ENCODE peak calls at places on chromosomes 6 and 20, in ten cellular contexts. One of them, this sample, is unnamed.

GRCh38 chr20:45229264-45230056 is 8.3 kb downstream of the SEMG2 start:
- DNase-seq in right cardiac atrium: peak; percentile 41
- DNase-seq in CD8-positive, alpha-beta memory T cell: no peak
- DNase-seq in pancreas: peak; percentile 55
- DNase-seq in heart right ventricle: peak; percentile 13
- DNase-seq in adrenal gland: no peak
- DNase-seq in tibial artery: no peak
- DNase-seq in left lung: peak; percentile 92
- DNase-seq in AG04450: no peak
- DNase-seq in heart left ventricle: no peak
- DNase-seq in this sample: no peak

GRCh38 chr6:63634630-63635029 is 972 bp upstream of the PHF3 start:
- DNase-seq in AG04450: no peak
- DNase-seq in left lung: no peak
- DNase-seq in adrenal gland: no peak
- DNase-seq in pancreas: no peak
- DNase-seq in heart right ventricle: no peak
- DNase-seq in heart left ventricle: no peak
- DNase-seq in right cardiac atrium: no peak
- DNase-seq in CD8-positive, alpha-beta memory T cell: no peak
- DNase-seq in tibial artery: no peak
- DNase-seq in this sample: no peak

GRCh38 chr20:36004045-36004444 is 35.7 kb downstream of the CNBD2 start:
- DNase-seq in AG04450: no peak
- DNase-seq in right cardiac atrium: no peak
- DNase-seq in heart right ventricle: no peak
- DNase-seq in tibial artery: no peak
- DNase-seq in pancreas: no peak
- DNase-seq in adrenal gland: no peak
- DNase-seq in CD8-positive, alpha-beta memory T cell: no peak
- DNase-seq in heart left ventricle: no peak
- DNase-seq in left lung: no peak
- DNase-seq in this sample: no peak

GRCh38 chr6:116314218-116314617 is 34.5 kb upstream of the TSPYL1 start:
- DNase-seq in tibial artery: no peak
- DNase-seq in left lung: no peak
- DNase-seq in AG04450: no peak
- DNase-seq in heart right ventricle: no peak
- DNase-seq in adrenal gland: no peak
- DNase-seq in right cardiac atrium: no peak
- DNase-seq in CD8-positive, alpha-beta memory T cell: no peak
- DNase-seq in pancreas: no peak
- DNase-seq in heart left ventricle: no peak
- DNase-seq in this sample: no peak

GRCh38 chr6:166904101-166904746 is 52.1 kb downstream of the RNASET2 start:
- DNase-seq in right cardiac atrium: peak; percentile 65
- DNase-seq in left lung: peak; percentile 65
- DNase-seq in adrenal gland: no peak
- DNase-seq in heart right ventricle: no peak
- DNase-seq in tibial artery: no peak
- DNase-seq in CD8-positive, alpha-beta memory T cell: no peak
- DNase-seq in pancreas: no peak
- DNase-seq in AG04450: no peak
- DNase-seq in heart left ventricle: no peak
- DNase-seq in this sample: no peak

GRCh38 chr6:22320750-22321149 is 23.9 kb upstream of the PRL start:
- DNase-seq in left lung: no peak
- DNase-seq in adrenal gland: no peak
- DNase-seq in AG04450: peak; percentile 76
- DNase-seq in pancreas: no peak
- DNase-seq in heart left ventricle: no peak
- DNase-seq in heart right ventricle: no peak
- DNase-seq in right cardiac atrium: no peak
- DNase-seq in CD8-positive, alpha-beta memory T cell: no peak
- DNase-seq in tibial artery: no peak
- DNase-seq in this sample: no peak

GRCh38 chr6:16331328-16332174 is 93.2 kb downstream of the GMPR start:
- DNase-seq in right cardiac atrium: peak; percentile 84
- DNase-seq in adrenal gland: peak; percentile 78
- DNase-seq in heart right ventricle: peak; percentile 71
- DNase-seq in CD8-positive, alpha-beta memory T cell: peak; percentile 52
- DNase-seq in left lung: peak; percentile 90
- DNase-seq in pancreas: peak; percentile 49
- DNase-seq in heart left ventricle: peak; percentile 69
- DNase-seq in tibial artery: peak; percentile 56
- DNase-seq in AG04450: no peak
- DNase-seq in this sample: peak; percentile 74

GRCh38 chr6:36841756-36842155 is 2.5 kb upstream of the CPNE5 start:
- DNase-seq in AG04450: no peak
- DNase-seq in pancreas: no peak
- DNase-seq in adrenal gland: no peak
- DNase-seq in tibial artery: no peak
- DNase-seq in heart left ventricle: no peak
- DNase-seq in CD8-positive, alpha-beta memory T cell: no peak
- DNase-seq in right cardiac atrium: no peak
- DNase-seq in left lung: no peak
- DNase-seq in heart right ventricle: no peak
- DNase-seq in this sample: no peak

GRCh38 chr6:150599199-150600002 is at the start of gene PLEKHG1:
- DNase-seq in tibial artery: peak; percentile 67
- DNase-seq in right cardiac atrium: peak; percentile 92
- DNase-seq in pancreas: peak; percentile 53
- DNase-seq in CD8-positive, alpha-beta memory T cell: peak; percentile 46
- DNase-seq in AG04450: no peak
- DNase-seq in adrenal gland: peak; percentile 71
- DNase-seq in heart left ventricle: peak; percentile 84
- DNase-seq in heart right ventricle: peak; percentile 82
- DNase-seq in left lung: peak; percentile 95
- DNase-seq in this sample: peak; percentile 80

GRCh38 chr6:44661221-44661609 is 273.7 kb downstream of the CDC5L start:
- DNase-seq in AG04450: no peak
- DNase-seq in right cardiac atrium: no peak
- DNase-seq in heart right ventricle: no peak
- DNase-seq in pancreas: no peak
- DNase-seq in left lung: no peak
- DNase-seq in heart left ventricle: no peak
- DNase-seq in adrenal gland: no peak
- DNase-seq in CD8-positive, alpha-beta memory T cell: no peak
- DNase-seq in tibial artery: no peak
- DNase-seq in this sample: no peak

GRCh38 chr6:158383542-158383941 is 71.3 kb downstream of the TULP4 start:
- DNase-seq in right cardiac atrium: no peak
- DNase-seq in heart right ventricle: no peak
- DNase-seq in heart left ventricle: no peak
- DNase-seq in adrenal gland: no peak
- DNase-seq in tibial artery: no peak
- DNase-seq in left lung: no peak
- DNase-seq in pancreas: no peak
- DNase-seq in AG04450: no peak
- DNase-seq in CD8-positive, alpha-beta memory T cell: no peak
- DNase-seq in this sample: no peak

GRCh38 chr6:127522714-127523113 is 3.6 kb upstream of the MTCL3 start:
- DNase-seq in right cardiac atrium: no peak
- DNase-seq in tibial artery: no peak
- DNase-seq in CD8-positive, alpha-beta memory T cell: no peak
- DNase-seq in pancreas: no peak
- DNase-seq in heart right ventricle: no peak
- DNase-seq in AG04450: no peak
- DNase-seq in adrenal gland: no peak
- DNase-seq in left lung: no peak
- DNase-seq in heart left ventricle: no peak
- DNase-seq in this sample: no peak

GRCh38 chr6:169719117-169719516 is 5.2 kb downstream of the PHF10 start:
- DNase-seq in left lung: no peak
- DNase-seq in heart left ventricle: no peak
- DNase-seq in pancreas: no peak
- DNase-seq in heart right ventricle: no peak
- DNase-seq in AG04450: no peak
- DNase-seq in right cardiac atrium: no peak
- DNase-seq in CD8-positive, alpha-beta memory T cell: no peak
- DNase-seq in adrenal gland: no peak
- DNase-seq in tibial artery: no peak
- DNase-seq in this sample: no peak

GRCh38 chr20:53657732-53658131 is 64.1 kb upstream of the ZNF217 start:
- DNase-seq in heart right ventricle: no peak
- DNase-seq in right cardiac atrium: no peak
- DNase-seq in adrenal gland: no peak
- DNase-seq in tibial artery: no peak
- DNase-seq in pancreas: no peak
- DNase-seq in AG04450: no peak
- DNase-seq in CD8-positive, alpha-beta memory T cell: no peak
- DNase-seq in heart left ventricle: no peak
- DNase-seq in left lung: no peak
- DNase-seq in this sample: no peak

GRCh38 chr20:10674684-10675455 is 1.1 kb upstream of the JAG1 start:
- DNase-seq in pancreas: peak; percentile 84
- DNase-seq in AG04450: no peak
- DNase-seq in tibial artery: peak; percentile 82
- DNase-seq in left lung: peak; percentile 94
- DNase-seq in heart left ventricle: peak; percentile 83
- DNase-seq in heart right ventricle: peak; percentile 83
- DNase-seq in CD8-positive, alpha-beta memory T cell: no peak
- DNase-seq in adrenal gland: peak; percentile 76
- DNase-seq in right cardiac atrium: peak; percentile 94
- DNase-seq in this sample: peak; percentile 84

DNA sequence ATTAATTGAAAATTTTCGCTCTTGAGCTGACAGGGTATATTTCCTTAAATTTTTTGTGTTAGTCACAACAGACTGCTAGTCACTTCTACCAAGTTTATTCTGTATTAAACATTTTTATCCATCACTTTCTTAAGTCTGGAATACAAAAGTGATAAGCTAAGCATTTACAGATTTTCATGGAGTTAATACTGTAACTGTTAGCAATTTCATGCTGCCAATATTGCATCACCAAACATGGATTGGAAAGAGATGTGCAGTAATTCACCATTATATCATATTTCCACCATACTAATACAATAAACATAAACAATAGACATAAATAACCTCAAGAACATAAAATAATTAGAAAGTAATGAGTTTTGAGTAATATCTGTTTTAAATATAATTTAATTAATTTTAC is 854.0 kb upstream of the CITED2 start:
- DNase-seq in heart right ventricle: no peak
- DNase-seq in AG04450: no peak
- DNase-seq in pancreas: no peak
- DNase-seq in adrenal gland: no peak
- DNase-seq in left lung: no peak
- DNase-seq in right cardiac atrium: no peak
- DNase-seq in CD8-positive, alpha-beta memory T cell: no peak
- DNase-seq in tibial artery: no peak
- DNase-seq in heart left ventricle: no peak
- DNase-seq in this sample: no peak
- H3K9me3 ChIP-seq in heart right ventricle: peaks cover 24% of the 10 kb centered on the region
- H3K9me3 ChIP-seq in AG04450: peaks cover 3% of the 10 kb centered on the region
- H3K9me3 ChIP-seq in pancreas: no peaks in the 10 kb centered on the region
- H3K9me3 ChIP-seq in adrenal gland: no peaks in the 10 kb centered on the region
- H3K9me3 ChIP-seq in left lung: peaks cover 14% of the 10 kb centered on the region
- H3K9me3 ChIP-seq in right cardiac atrium: no peaks in the 10 kb centered on the region
- H3K9me3 ChIP-seq in CD8-positive, alpha-beta memory T cell: no peaks in the 10 kb centered on the region
- H3K9me3 ChIP-seq in tibial artery: no peaks in the 10 kb centered on the region
- H3K9me3 ChIP-seq in heart left ventricle: no peaks in the 10 kb centered on the region
- H3K9me3 ChIP-seq in this sample: peaks cover 28% of the 10 kb centered on the region

DNA sequence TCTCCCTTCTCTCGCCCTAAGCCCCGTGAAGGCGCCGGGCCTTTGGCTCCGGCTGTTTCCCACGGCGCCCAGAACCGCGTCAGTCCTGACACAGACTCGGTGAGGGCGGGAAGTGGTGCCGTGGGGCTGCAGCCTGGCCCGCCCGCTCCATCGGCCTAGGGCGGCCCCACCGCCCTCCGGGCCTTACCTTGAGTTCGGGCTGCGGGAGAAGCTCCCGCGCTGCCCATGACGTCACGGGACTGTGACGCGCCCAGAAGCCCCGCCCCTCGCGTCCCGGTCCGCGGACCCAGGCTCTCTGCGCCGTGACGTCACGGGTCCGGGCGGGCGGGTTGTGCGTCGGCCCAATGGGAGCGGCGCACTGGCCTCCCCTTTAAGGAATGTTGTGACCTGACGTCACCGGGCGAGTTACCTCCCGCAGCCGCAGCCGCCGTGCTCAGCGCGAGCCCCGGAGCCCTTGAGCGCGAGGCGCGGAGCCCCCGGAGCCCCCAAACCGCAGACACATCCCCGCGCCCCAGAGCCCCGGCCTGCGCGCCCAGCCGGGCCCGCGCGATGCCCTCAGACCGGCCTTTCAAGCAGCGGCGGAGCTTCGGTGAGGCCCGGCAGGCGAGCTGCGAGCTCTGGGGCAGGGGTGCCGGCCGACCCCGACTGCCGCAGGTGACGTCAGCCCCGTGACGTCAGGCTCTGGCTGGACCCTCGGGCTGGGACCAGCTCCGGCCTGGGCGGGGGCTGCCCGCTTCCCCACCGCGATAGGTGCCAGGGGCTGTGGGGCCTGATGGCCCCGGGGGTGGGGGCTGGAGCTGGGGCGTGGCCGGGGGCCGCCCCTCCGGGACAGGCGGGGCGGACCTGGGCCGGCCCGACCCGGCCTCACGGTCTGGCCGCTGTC is at the start of gene MAP1LC3A:
- DNase-seq in left lung: peak; percentile 97
- DNase-seq in tibial artery: peak; percentile 94
- DNase-seq in heart left ventricle: peak; percentile 98
- DNase-seq in CD8-positive, alpha-beta memory T cell: peak; percentile 98
- DNase-seq in adrenal gland: peak; percentile 96
- DNase-seq in right cardiac atrium: peak; percentile 98
- DNase-seq in heart right ventricle: peak; percentile 97
- DNase-seq in AG04450: peak; percentile 88
- DNase-seq in pancreas: peak; percentile 88
- DNase-seq in this sample: peak; percentile 96
- H3K9me3 ChIP-seq in left lung: no peaks in the 10 kb centered on the region
- H3K9me3 ChIP-seq in tibial artery: no peaks in the 10 kb centered on the region
- H3K9me3 ChIP-seq in heart left ventricle: no peaks in the 10 kb centered on the region
- H3K9me3 ChIP-seq in CD8-positive, alpha-beta memory T cell: no peaks in the 10 kb centered on the region
- H3K9me3 ChIP-seq in adrenal gland: no peaks in the 10 kb centered on the region
- H3K9me3 ChIP-seq in right cardiac atrium: no peaks in the 10 kb centered on the region
- H3K9me3 ChIP-seq in heart right ventricle: no peaks in the 10 kb centered on the region
- H3K9me3 ChIP-seq in AG04450: no peaks in the 10 kb centered on the region
- H3K9me3 ChIP-seq in pancreas: no peaks in the 10 kb centered on the region
- H3K9me3 ChIP-seq in this sample: no peaks in the 10 kb centered on the region

GRCh38 chr20:55565374-55565773 is 439.9 kb downstream of the CBLN4 start:
- DNase-seq in CD8-positive, alpha-beta memory T cell: no peak
- DNase-seq in pancreas: no peak
- DNase-seq in heart left ventricle: no peak
- DNase-seq in heart right ventricle: no peak
- DNase-seq in AG04450: no peak
- DNase-seq in right cardiac atrium: no peak
- DNase-seq in tibial artery: no peak
- DNase-seq in left lung: no peak
- DNase-seq in adrenal gland: no peak
- DNase-seq in this sample: no peak

GRCh38 chr20:55561259-55561658 is 444.1 kb downstream of the CBLN4 start:
- DNase-seq in tibial artery: no peak
- DNase-seq in heart right ventricle: no peak
- DNase-seq in pancreas: no peak
- DNase-seq in adrenal gland: no peak
- DNase-seq in CD8-positive, alpha-beta memory T cell: no peak
- DNase-seq in left lung: no peak
- DNase-seq in right cardiac atrium: no peak
- DNase-seq in heart left ventricle: no peak
- DNase-seq in AG04450: no peak
- DNase-seq in this sample: no peak
- H3K9me3 ChIP-seq in tibial artery: no peaks in the 10 kb centered on the region
- H3K9me3 ChIP-seq in heart right ventricle: peaks cover 8% of the 10 kb centered on the region
- H3K9me3 ChIP-seq in pancreas: no peaks in the 10 kb centered on the region
- H3K9me3 ChIP-seq in adrenal gland: no peaks in the 10 kb centered on the region
- H3K9me3 ChIP-seq in CD8-positive, alpha-beta memory T cell: no peaks in the 10 kb centered on the region
- H3K9me3 ChIP-seq in left lung: peaks cover 4% of the 10 kb centered on the region
- H3K9me3 ChIP-seq in right cardiac atrium: no peaks in the 10 kb centered on the region
- H3K9me3 ChIP-seq in heart left ventricle: no peaks in the 10 kb centered on the region
- H3K9me3 ChIP-seq in AG04450: peaks cover 4% of the 10 kb centered on the region
- H3K9me3 ChIP-seq in this sample: peaks cover 5% of the 10 kb centered on the region

GRCh38 chr20:59735917-59736316 is 131.6 kb downstream of the PHACTR3 start:
- DNase-seq in heart left ventricle: no peak
- DNase-seq in tibial artery: no peak
- DNase-seq in AG04450: no peak
- DNase-seq in CD8-positive, alpha-beta memory T cell: no peak
- DNase-seq in left lung: no peak
- DNase-seq in pancreas: peak; percentile 33
- DNase-seq in adrenal gland: no peak
- DNase-seq in right cardiac atrium: no peak
- DNase-seq in heart right ventricle: no peak
- DNase-seq in this sample: no peak
- H3K9me3 ChIP-seq in heart left ventricle: no peaks in the 10 kb centered on the region
- H3K9me3 ChIP-seq in tibial artery: no peaks in the 10 kb centered on the region
- H3K9me3 ChIP-seq in AG04450: peaks cover 9% of the 10 kb centered on the region
- H3K9me3 ChIP-seq in CD8-positive, alpha-beta memory T cell: no peaks in the 10 kb centered on the region
- H3K9me3 ChIP-seq in left lung: no peaks in the 10 kb centered on the region
- H3K9me3 ChIP-seq in pancreas: no peaks in the 10 kb centered on the region
- H3K9me3 ChIP-seq in adrenal gland: no peaks in the 10 kb centered on the region
- H3K9me3 ChIP-seq in right cardiac atrium: no peaks in the 10 kb centered on the region
- H3K9me3 ChIP-seq in heart right ventricle: peaks cover 3% of the 10 kb centered on the region
- H3K9me3 ChIP-seq in this sample: no peaks in the 10 kb centered on the region